ENCODE peak calls at places on chromosomes 7 and 10, in six cellular contexts. N, Q, M, U, W and F are unnamed samples.

GRCh38 chr7:138468244-138469123 is 8.4 kb downstream of the TRIM24 start:
- DNase-seq in U (no peak), Q (no peak), W (no peak), M (no peak), N (no peak), F (no peak)

GRCh38 chr7:151835636-151836035 is 41.3 kb downstream of the PRKAG2 start:
- DNase-seq in M (no peak), W (no peak), U (no peak), N (no peak), Q (no peak), F (peak)

GRCh38 chr10:12681250-12681649 is 320.3 kb downstream of the CCDC3 start:
- DNase-seq in N (no peak), Q (no peak), U (no peak), M (no peak), W (peak), F (no peak)

GRCh38 chr7:24727165-24728120 is 29.8 kb downstream of the GSDME start:
- DNase-seq in W (no peak), U (no peak), Q (no peak), M (no peak), N (no peak), F (no peak)

GRCh38 chr7:88523645-88524044 is 217.0 kb upstream of the STEAP4 start:
- DNase-seq in M (no peak), W (no peak), U (no peak), Q (no peak), N (no peak), F (no peak)

GRCh38 chr7:73704640-73705550 is 14.6 kb downstream of the STX1A start:
- DNase-seq in N (peak), M (peak), W (no peak), Q (no peak), U (no peak), F (no peak)

GRCh38 chr7:5677538-5678294 is 103.7 kb downstream of the RNF216 start:
- DNase-seq in W (peak), M (no peak), U (peak), Q (peak), N (peak), F (peak)

GRCh38 chr7:34900891-34901493 is 136.3 kb downstream of the DPY19L1 start:
- DNase-seq in M (no peak), U (no peak), Q (peak), N (no peak), W (no peak), F (no peak)

GRCh38 chr7:5692112-5692844 is 89.2 kb downstream of the RNF216 start:
- DNase-seq in Q (no peak), U (no peak), W (no peak), N (peak), M (no peak), F (no peak)

GRCh38 chr7:101880536-101881443 is 63.4 kb downstream of the CUX1 start:
- DNase-seq in Q (no peak), U (no peak), W (no peak), M (no peak), N (no peak), F (no peak)

GRCh38 chr7:44099669-44100068 is 4.5 kb upstream of the AEBP1 start:
- DNase-seq in U (no peak), N (no peak), Q (no peak), W (no peak), M (no peak), F (no peak)

GRCh38 chr7:23242321-23242720 is 4.3 kb upstream of the GPNMB start:
- DNase-seq in M (no peak), W (no peak), Q (no peak), N (no peak), U (no peak), F (no peak)

GRCh38 chr10:132422169-132422691 is 25.2 kb downstream of the PWWP2B start:
- DNase-seq in N (no peak), W (no peak), Q (no peak), U (no peak), M (no peak), F (no peak)

GRCh38 chr7:26167293-26167934 is 15.4 kb downstream of the NFE2L3 start:
- DNase-seq in Q (no peak), U (no peak), W (peak), N (no peak), M (no peak), F (no peak)

GRCh38 chr10:119643306-119644214 is 7.6 kb upstream of the BAG3 start:
- DNase-seq in N (no peak), W (no peak), M (no peak), U (no peak), Q (no peak), F (peak)

DNA sequence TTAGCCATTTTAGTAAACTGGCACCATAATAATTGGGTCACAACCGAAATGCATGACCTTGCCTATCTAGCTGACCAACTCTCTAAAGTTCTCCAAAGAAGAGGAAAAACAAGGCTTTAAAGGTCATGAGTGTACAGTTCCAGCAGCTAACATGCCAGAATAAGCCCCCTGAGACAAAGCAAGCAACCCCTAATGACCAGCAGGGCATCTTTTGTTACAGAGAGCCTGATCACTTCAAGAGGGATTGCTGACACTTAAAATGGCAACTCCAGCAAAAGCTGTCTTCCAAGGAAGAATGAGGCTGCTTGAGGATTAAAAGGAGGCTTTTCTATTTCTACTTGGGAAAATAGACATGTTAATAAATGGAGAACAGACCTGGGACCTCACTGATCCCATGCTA is 213.6 kb downstream of the CDC14C start:
- DNase-seq in M (no peak), Q (no peak), N (no peak), U (no peak), W (no peak), F (no peak)
- TF ChIP-seq CTCF in M (no peak), Q (no peak), N (no peak), U (no peak), W (no peak), F (no peak)

GRCh38 chr10:113202011-113202410 is 252.0 kb downstream of the TCF7L2 start:
- DNase-seq in N (no peak), Q (peak), W (no peak), U (no peak), M (no peak), F (no peak)
- TF ChIP-seq CTCF in N (no peak), Q (no peak), W (no peak), U (no peak), M (no peak), F (no peak)

GRCh38 chr7:3149231-3149960 is 105.7 kb upstream of the CARD11 start:
- DNase-seq in M (peak), U (no peak), W (no peak), N (no peak), Q (no peak), F (no peak)
- TF ChIP-seq CTCF in M (no peak), U (no peak), W (no peak), N (no peak), Q (no peak), F (no peak)

GRCh38 chr7:37431413-37431812 is 17.3 kb downstream of the ELMO1 start:
- DNase-seq in Q (no peak), N (no peak), M (no peak), W (no peak), U (no peak), F (no peak)

GRCh38 chr7:37430644-37431043 is 18.0 kb downstream of the ELMO1 start:
- DNase-seq in W (no peak), M (no peak), U (no peak), N (no peak), Q (no peak), F (no peak)

GRCh38 chr7:37432240-37432917 is 16.3 kb downstream of the ELMO1 start:
- DNase-seq in W (peak), Q (no peak), N (no peak), M (no peak), U (no peak), F (no peak)

GRCh38 chr7:37435156-37435555 is 13.5 kb downstream of the ELMO1 start:
- DNase-seq in N (no peak), M (no peak), U (no peak), Q (no peak), W (no peak), F (no peak)

DNA sequence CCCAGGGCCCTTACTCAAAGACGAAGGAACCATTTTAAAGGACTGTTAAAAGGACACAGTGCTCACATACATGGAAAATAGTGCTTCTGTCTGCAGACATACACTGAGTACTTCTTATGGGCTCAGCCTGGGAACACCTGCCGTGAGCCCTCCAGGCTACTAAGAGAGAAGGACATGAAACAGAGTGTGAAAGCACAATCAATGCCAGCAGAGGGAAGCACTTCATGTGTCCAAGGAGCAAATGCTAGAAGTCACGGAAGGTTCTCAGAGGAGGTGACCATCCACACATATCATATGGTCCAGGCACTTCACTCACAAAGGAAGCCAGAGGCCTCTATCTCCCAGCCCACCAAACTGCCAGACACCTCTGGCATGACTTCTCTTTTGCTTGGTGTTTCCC is 15.5 kb downstream of the ELMO1 start:
- DNase-seq in M (no peak), W (no peak), U (no peak), N (no peak), Q (no peak), F (no peak)
- TF ChIP-seq CTCF in M (peak), W (no peak), U (no peak), N (peak), Q (no peak), F (peak)

DNA sequence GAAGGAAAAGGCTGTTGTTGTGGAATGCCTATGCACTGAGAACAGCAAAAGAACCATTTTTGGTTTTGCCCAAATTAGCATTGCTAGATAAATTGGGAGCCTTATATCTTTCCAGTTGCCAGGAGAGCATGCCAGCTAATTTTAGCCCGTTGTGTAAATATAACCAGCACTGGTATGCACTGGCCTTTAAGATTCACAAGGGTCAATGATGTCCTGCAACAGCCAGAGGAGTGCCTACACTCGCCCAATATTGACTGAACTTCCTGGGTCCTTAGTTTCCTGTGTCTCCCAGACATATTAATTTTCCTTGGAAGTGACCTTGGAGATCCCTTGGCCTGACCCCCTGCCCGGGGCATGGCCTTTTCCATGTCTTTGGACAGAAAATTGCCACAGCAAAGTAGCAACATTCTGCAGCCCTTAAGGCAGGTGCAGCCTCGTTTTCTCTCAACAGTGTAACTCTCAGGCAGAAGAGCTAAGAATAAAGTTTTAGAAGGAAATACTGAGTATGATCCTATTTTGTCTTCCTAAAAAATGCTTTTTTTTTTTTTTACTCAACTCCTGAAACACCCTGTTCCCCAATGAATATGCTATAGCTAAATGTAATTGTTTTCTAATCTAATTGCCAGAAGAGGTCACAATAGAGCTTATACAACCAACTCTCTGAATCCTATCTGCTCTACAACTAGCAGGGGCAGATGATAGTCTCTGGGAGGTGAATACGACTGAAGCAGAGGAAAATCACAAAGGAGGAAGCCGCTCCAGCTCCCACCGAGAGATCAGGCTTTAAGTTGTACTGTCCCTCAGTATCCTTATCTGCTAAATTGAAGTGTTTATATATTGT is 131.9 kb upstream of the PCGF5 start:
- DNase-seq in W (no peak), U (no peak), N (no peak), M (no peak), Q (no peak), F (no peak)
- TF ChIP-seq CTCF in W (peak), U (no peak), N (peak), M (peak), Q (no peak), F (peak)

GRCh38 chr10:98134431-98135221 is at the start of gene R3HCC1L:
- DNase-seq in N (peak), M (peak), Q (peak), U (peak), W (peak), F (peak)
- TF ChIP-seq CTCF in N (no peak), M (no peak), Q (no peak), U (no peak), W (no peak), F (peak)

GRCh38 chr10:115949282-115949844 is 323.6 kb downstream of the GFRA1 start:
- DNase-seq in U (no peak), Q (no peak), M (no peak), N (no peak), W (no peak), F (no peak)

GRCh38 chr10:115945696-115946445 is 327.1 kb downstream of the GFRA1 start:
- DNase-seq in Q (no peak), U (no peak), W (no peak), M (no peak), N (no peak), F (no peak)

GRCh38 chr10:115947104-115947503 is 325.9 kb downstream of the GFRA1 start:
- DNase-seq in W (no peak), U (no peak), Q (no peak), N (no peak), M (no peak), F (no peak)

GRCh38 chr10:115950320-115950719 is 322.7 kb downstream of the GFRA1 start:
- DNase-seq in U (no peak), N (no peak), M (no peak), Q (no peak), W (no peak), F (no peak)

GRCh38 chr10:115948415-115948814 is 324.6 kb downstream of the GFRA1 start:
- DNase-seq in W (no peak), M (no peak), U (no peak), N (no peak), Q (no peak), F (no peak)
- TF ChIP-seq CTCF in W (no peak), M (peak), U (peak), N (peak), Q (no peak), F (peak)

GRCh38 chr10:62993121-62993520 is 140.0 kb upstream of the NRBF2 start:
- DNase-seq in N (no peak), M (no peak), U (no peak), W (no peak), Q (no peak), F (no peak)
- TF ChIP-seq CTCF in N (no peak), M (no peak), U (no peak), W (no peak), Q (no peak), F (no peak)

DNA sequence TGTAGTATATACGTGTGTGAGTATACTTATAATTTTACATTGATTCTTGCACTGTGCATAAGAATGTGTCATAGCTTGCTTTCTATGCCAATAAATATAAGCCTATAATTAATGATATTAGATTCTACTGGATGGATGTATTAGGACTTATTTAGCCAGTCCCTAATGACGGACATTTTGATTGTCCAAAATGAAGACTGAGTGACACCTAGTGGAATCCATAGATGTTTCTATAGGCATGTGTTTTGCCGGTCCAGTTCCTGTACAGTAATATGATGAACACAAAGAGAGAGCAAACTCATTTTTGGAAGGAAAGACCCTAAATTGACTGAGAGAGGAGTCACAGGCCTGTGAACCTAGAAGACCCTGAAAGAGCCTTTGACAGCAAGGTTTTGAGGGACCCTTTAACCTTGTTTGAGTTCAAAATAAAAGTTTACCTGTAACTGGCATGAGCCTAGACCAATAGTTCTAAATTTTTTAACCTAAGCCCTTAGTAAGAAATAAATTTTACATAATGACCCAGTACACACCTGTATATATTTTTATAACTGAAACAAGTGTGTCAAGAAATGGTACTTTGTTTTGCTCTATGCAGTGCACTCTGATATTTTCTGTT is 42.4 kb upstream of the AGBL3 start:
- DNase-seq in U (no peak), Q (no peak), W (no peak), M (no peak), N (peak), F (no peak)
- TF ChIP-seq CTCF in U (no peak), Q (no peak), W (no peak), M (peak), N (peak), F (peak)

GRCh38 chr10:60299961-60300883 is 89.5 kb downstream of the ANK3 start:
- DNase-seq in N (peak), U (no peak), W (no peak), Q (peak), M (no peak), F (no peak)
- TF ChIP-seq CTCF in N (no peak), U (no peak), W (no peak), Q (no peak), M (no peak), F (peak)